ENCODE peak calls at places on chromosomes 6 and 20, in seven cellular contexts. D is NCI-H2081; R is NCI-H2171 treated with DMSO at 0.1 percent for 48 hours; Z is kidney tubule cell; V is stimulated activated CD4-positive, alpha-beta T cell treated with anti-CD3 and anti-CD28 coated beads, Interleukin-1b, Interleukin-23, amount 100 ng/mL, for 48 hours; U is transverse colon; F is Jurkat, Clone E6-1. T is an unnamed sample.

GRCh38 chr6:140281794-140282193 is 907.3 kb upstream of the CITED2 start:
- DNase-seq in Z (no peak), F (no peak), R (no peak), D (no peak), V (no peak), U (no peak), T (no peak)

GRCh38 chr20:41359541-41360011 is 7.0 kb downstream of the EMILIN3 start:
- DNase-seq in U (no peak), R (no peak), D (no peak), F (no peak), V (no peak), Z (no peak), T (no peak)

GRCh38 chr6:75290558-75290957 is 6.0 kb upstream of the TMEM30A start:
- DNase-seq in R (no peak), U (no peak), D (no peak), V (no peak), F (no peak), Z (no peak), T (no peak)

GRCh38 chr6:4170297-4170696 is 34.9 kb upstream of the ECI2 start:
- DNase-seq in R (no peak), V (no peak), U (no peak), F (no peak), D (no peak), Z (no peak), T (no peak)

GRCh38 chr6:32069878-32070515 is 31.8 kb downstream of the CYP21A2 start:
- DNase-seq in Z (no peak), U (no peak), D (no peak), F (no peak), R (no peak), V (no peak), T (no peak)

GRCh38 chr20:49620364-49621240 is 52.7 kb upstream of the PTGIS start:
- DNase-seq in D (no peak), V (peak), Z (peak), F (no peak), R (no peak), U (no peak), T (no peak)

GRCh38 chr20:4607287-4607713 is 114.4 kb upstream of the PRND start:
- DNase-seq in U (peak), Z (peak), F (peak), R (peak), V (peak), D (peak), T (peak)

GRCh38 chr20:14568701-14569100 is 231.3 kb upstream of the FLRT3 start:
- DNase-seq in U (no peak), D (no peak), F (no peak), Z (no peak), R (no peak), V (no peak), T (no peak)

GRCh38 chr6:72048080-72048479 is 161.7 kb downstream of the RIMS1 start:
- DNase-seq in Z (no peak), R (no peak), V (no peak), D (no peak), F (no peak), U (no peak), T (peak)

GRCh38 chr6:150898390-150899170 is 33.1 kb downstream of the MTHFD1L start:
- DNase-seq in V (no peak), R (no peak), U (no peak), D (no peak), Z (peak), F (no peak), T (no peak)

GRCh38 chr6:140566706-140567330 is 1192.4 kb upstream of the CITED2 start:
- DNase-seq in Z (peak), R (peak), D (no peak), U (no peak), F (no peak), V (no peak), T (no peak)

GRCh38 chr6:127436578-127437110 is 22.5 kb downstream of the KIAA0408 start:
- DNase-seq in Z (no peak), D (no peak), R (peak), V (no peak), F (no peak), U (no peak), T (peak)

GRCh38 chr20:53084408-53084997 is 112.3 kb downstream of the TSHZ2 start:
- DNase-seq in D (no peak), U (no peak), Z (no peak), R (no peak), F (no peak), V (no peak), T (no peak)

GRCh38 chr6:138545621-138545980 is 46.3 kb upstream of the NHSL1 start:
- DNase-seq in Z (no peak), U (peak), R (no peak), D (peak), V (no peak), F (no peak), T (no peak)

GRCh38 chr20:22775671-22776139 is 191.3 kb upstream of the FOXA2 start:
- DNase-seq in R (no peak), Z (peak), U (no peak), D (no peak), V (no peak), F (no peak), T (no peak)

GRCh38 chr6:129195666-129196065 is 312.7 kb downstream of the LAMA2 start:
- DNase-seq in Z (no peak), D (no peak), F (no peak), V (no peak), R (no peak), U (no peak), T (no peak)

GRCh38 chr6:148296746-148297145 is 45.9 kb upstream of the SASH1 start:
- DNase-seq in Z (no peak), V (no peak), R (no peak), F (no peak), D (no peak), U (no peak), T (no peak)

GRCh38 chr20:41717464-41717863 is 99.3 kb upstream of the CHD6 start:
- DNase-seq in F (no peak), R (peak), U (no peak), D (peak), Z (no peak), V (no peak), T (no peak)

GRCh38 chr20:34526466-34526865 is 10.2 kb downstream of the DYNLRB1 start:
- DNase-seq in V (no peak), U (no peak), Z (peak), D (no peak), R (no peak), F (no peak), T (no peak)

GRCh38 chr6:125910518-125910917 is 46.1 kb upstream of the HINT3 start:
- DNase-seq in U (no peak), R (no peak), F (no peak), D (no peak), V (no peak), Z (peak), T (no peak)

GRCh38 chr6:13248053-13248452 is 80.3 kb downstream of the TBC1D7 start:
- DNase-seq in U (no peak), V (no peak), F (no peak), D (peak), Z (no peak), R (peak), T (no peak)

GRCh38 chr6:125170376-125170775 is 16.8 kb downstream of the TPD52L1 start:
- DNase-seq in U (no peak), D (no peak), F (no peak), Z (no peak), R (no peak), V (no peak), T (no peak)

GRCh38 chr20:44761423-44761822 is 15.8 kb downstream of the KCNK15 start:
- DNase-seq in F (no peak), U (no peak), D (no peak), R (no peak), V (no peak), Z (no peak), T (no peak)

GRCh38 chr20:13995841-13996240 is 525 bp downstream of the MACROD2 start:
- DNase-seq in D (peak), F (no peak), U (peak), V (no peak), R (peak), Z (peak), T (peak)

GRCh38 chr6:38973178-38974057 is 75.2 kb upstream of the GLP1R start:
- DNase-seq in F (peak), U (no peak), R (peak), Z (peak), V (peak), D (peak), T (peak)